ENCODE peak calls at places on chromosomes 5 and 9, in ten cellular contexts. U, M, K, A, X, D, L, Q, R and B are unnamed samples.

GRCh38 chr9:89619019-89619418 is 14.2 kb downstream of the GADD45G start:
- DNase-seq in U (no peak), M (no peak), K (no peak), A (peak), X (no peak), D (no peak), L (no peak), Q (no peak), R (no peak), B (no peak)

GRCh38 chr9:88753691-88754367 is 218.9 kb downstream of the NXNL2 start:
- DNase-seq in U (no peak), M (no peak), K (peak), A (peak), X (no peak), D (no peak), L (no peak), Q (no peak), R (no peak), B (no peak)

GRCh38 chr5:171701138-171701537 is 84.5 kb upstream of the SMIM23 start:
- DNase-seq in U (no peak), M (no peak), K (peak), A (no peak), X (no peak), D (no peak), L (no peak), Q (no peak), R (no peak), B (no peak)

GRCh38 chr9:88421348-88421747 is 33.1 kb downstream of the SPIN1 start:
- DNase-seq in U (no peak), M (no peak), K (no peak), A (no peak), X (no peak), D (no peak), L (no peak), Q (no peak), R (no peak), B (no peak)

GRCh38 chr9:91302831-91303230 is 58.9 kb downstream of the AUH start:
- DNase-seq in U (no peak), M (peak), K (no peak), A (no peak), X (peak), D (no peak), L (peak), Q (peak), R (no peak), B (no peak)

GRCh38 chr5:128101676-128102075 is 18.1 kb downstream of the SLC12A2 start:
- DNase-seq in U (no peak), M (peak), K (no peak), A (no peak), X (no peak), D (no peak), L (no peak), Q (no peak), R (no peak), B (no peak)

GRCh38 chr9:95835398-95835797 is 40.1 kb upstream of the ERCC6L2 start:
- DNase-seq in U (no peak), M (no peak), K (no peak), A (no peak), X (no peak), D (no peak), L (no peak), Q (no peak), R (no peak), B (no peak)

GRCh38 chr5:180830253-180831138 is 27.9 kb upstream of the MGAT1 start:
- DNase-seq in U (peak), M (peak), K (peak), A (no peak), X (peak), D (no peak), L (no peak), Q (peak), R (peak), B (no peak)

GRCh38 chr9:121201045-121201737 is 478 bp downstream of the RAB14 start:
- DNase-seq in U (peak), M (peak), K (no peak), A (peak), X (no peak), D (peak), L (no peak), Q (no peak), R (peak), B (no peak)

GRCh38 chr9:6928863-6929262 is 171.1 kb downstream of the KDM4C start:
- DNase-seq in U (no peak), M (no peak), K (no peak), A (no peak), X (no peak), D (no peak), L (no peak), Q (no peak), R (no peak), B (no peak)

GRCh38 chr9:83981126-83981871 is 694 bp downstream of the RMI1 start:
- DNase-seq in U (peak), M (no peak), K (peak), A (peak), X (peak), D (peak), L (no peak), Q (peak), R (no peak), B (no peak)

GRCh38 chr5:34719029-34719428 is 62.9 kb downstream of the RAI14 start:
- DNase-seq in U (no peak), M (no peak), K (no peak), A (no peak), X (no peak), D (no peak), L (no peak), Q (no peak), R (no peak), B (no peak)

GRCh38 chr9:31314241-31314640 is 1070.2 kb upstream of the ACO1 start:
- DNase-seq in U (no peak), M (no peak), K (no peak), A (no peak), X (peak), D (no peak), L (no peak), Q (no peak), R (no peak), B (no peak)

GRCh38 chr9:7967851-7968250 is 168.3 kb upstream of the DMAC1 start:
- DNase-seq in U (no peak), M (no peak), K (no peak), A (no peak), X (no peak), D (no peak), L (no peak), Q (no peak), R (no peak), B (no peak)

GRCh38 chr5:126462239-126463014 is 39.2 kb downstream of the GRAMD2B start:
- DNase-seq in U (no peak), M (no peak), K (peak), A (no peak), X (peak), D (no peak), L (no peak), Q (peak), R (no peak), B (no peak)

GRCh38 chr9:101270325-101270701 is 114.5 kb downstream of the BAAT start:
- DNase-seq in U (no peak), M (no peak), K (no peak), A (no peak), X (no peak), D (no peak), L (no peak), Q (no peak), R (no peak), B (no peak)

GRCh38 chr9:7794196-7794595 is 5.4 kb downstream of the DMAC1 start:
- DNase-seq in U (peak), M (no peak), K (no peak), A (no peak), X (no peak), D (no peak), L (no peak), Q (no peak), R (no peak), B (no peak)

GRCh38 chr5:133569347-133569746 is 43.0 kb downstream of the FSTL4 start:
- DNase-seq in U (no peak), M (no peak), K (no peak), A (no peak), X (no peak), D (no peak), L (no peak), Q (peak), R (no peak), B (no peak)

GRCh38 chr5:65338606-65339151 is 143.0 kb downstream of the ADAMTS6 start:
- DNase-seq in U (no peak), M (no peak), K (no peak), A (no peak), X (no peak), D (no peak), L (no peak), Q (no peak), R (no peak), B (no peak)

GRCh38 chr5:159609359-159609758 is 279.1 kb upstream of the IL12B start:
- DNase-seq in U (no peak), M (no peak), K (no peak), A (no peak), X (no peak), D (no peak), L (no peak), Q (no peak), R (no peak), B (no peak)

GRCh38 chr5:88826959-88827585 is 55.9 kb downstream of the MEF2C start:
- DNase-seq in U (no peak), M (no peak), K (peak), A (no peak), X (peak), D (no peak), L (peak), Q (peak), R (no peak), B (peak)

GRCh38 chr9:112945620-112946208 is 55.0 kb upstream of the SLC46A2 start:
- DNase-seq in U (no peak), M (no peak), K (no peak), A (no peak), X (no peak), D (no peak), L (no peak), Q (no peak), R (no peak), B (no peak)

GRCh38 chr9:98892296-98892695 is 51.4 kb upstream of the COL15A1 start:
- DNase-seq in U (no peak), M (no peak), K (no peak), A (no peak), X (peak), D (no peak), L (no peak), Q (no peak), R (no peak), B (no peak)